ENCODE peak calls at places on chromosomes 6 and 20, in nine cellular contexts. A, C, W, N, Z, K, P, Q and E are unnamed samples.

GRCh38 chr6:88899569-88900316 is 63.7 kb downstream of the RNGTT start:
- DNase-seq in A (no peak), C (no peak), W (no peak), N (no peak), Z (no peak), K (no peak), P (no peak), Q (no peak), E (no peak)

GRCh38 chr20:33725607-33726264 is 5.6 kb upstream of the PXMP4 start:
- DNase-seq in A (no peak), C (no peak), W (no peak), N (no peak), Z (no peak), K (no peak), P (no peak), Q (no peak), E (no peak)

GRCh38 chr6:35158520-35158919 is 17.4 kb upstream of the TCP11 start:
- DNase-seq in A (no peak), C (no peak), W (no peak), N (no peak), Z (no peak), K (no peak), P (no peak), Q (no peak), E (no peak)

GRCh38 chr6:53926505-53926904 is 131.7 kb downstream of the LRRC1 start:
- DNase-seq in A (peak), C (no peak), W (no peak), N (no peak), Z (no peak), K (no peak), P (no peak), Q (no peak), E (no peak)

GRCh38 chr6:30136570-30137286 is 788 bp downstream of the TRIM40 start:
- DNase-seq in A (no peak), C (no peak), W (no peak), N (no peak), Z (no peak), K (no peak), P (no peak), Q (no peak), E (no peak)

GRCh38 chr6:150715132-150715531 is 115.4 kb downstream of the PLEKHG1 start:
- DNase-seq in A (no peak), C (no peak), W (no peak), N (no peak), Z (no peak), K (no peak), P (no peak), Q (no peak), E (no peak)

GRCh38 chr6:1365701-1366100 is 23.7 kb upstream of the FOXF2 start:
- DNase-seq in A (no peak), C (no peak), W (no peak), N (no peak), Z (no peak), K (no peak), P (no peak), Q (no peak), E (no peak)

GRCh38 chr6:6836609-6837406 is 248.3 kb downstream of the LY86 start:
- DNase-seq in A (no peak), C (no peak), W (no peak), N (no peak), Z (no peak), K (no peak), P (no peak), Q (no peak), E (no peak)

GRCh38 chr20:8996817-8997512 is 71.9 kb upstream of the PLCB4 start:
- DNase-seq in A (no peak), C (no peak), W (no peak), N (no peak), Z (no peak), K (no peak), P (no peak), Q (no peak), E (no peak)

GRCh38 chr6:138248878-138249277 is 30.6 kb upstream of the PBOV1 start:
- DNase-seq in A (no peak), C (no peak), W (no peak), N (no peak), Z (peak), K (no peak), P (no peak), Q (no peak), E (no peak)

GRCh38 chr6:133512410-133513016 is 271.4 kb downstream of the EYA4 start:
- DNase-seq in A (peak), C (no peak), W (peak), N (peak), Z (peak), K (peak), P (peak), Q (no peak), E (peak)

GRCh38 chr6:165704001-165704748 is 41.1 kb upstream of the PDE10A start:
- DNase-seq in A (no peak), C (no peak), W (no peak), N (peak), Z (no peak), K (peak), P (no peak), Q (no peak), E (no peak)

GRCh38 chr6:1263039-1263849 is 48.7 kb upstream of the FOXQ1 start:
- DNase-seq in A (peak), C (no peak), W (no peak), N (no peak), Z (peak), K (no peak), P (no peak), Q (no peak), E (no peak)

GRCh38 chr6:110255356-110255755 is 75.1 kb downstream of the CDC40 start:
- DNase-seq in A (peak), C (no peak), W (no peak), N (no peak), Z (peak), K (no peak), P (no peak), Q (no peak), E (no peak)

GRCh38 chr6:6522709-6523108 is 65.8 kb upstream of the LY86 start:
- DNase-seq in A (no peak), C (no peak), W (no peak), N (no peak), Z (no peak), K (no peak), P (no peak), Q (no peak), E (no peak)

GRCh38 chr6:28618889-28619555 is 93.3 kb downstream of the GPX5 start:
- DNase-seq in A (no peak), C (no peak), W (no peak), N (no peak), Z (no peak), K (no peak), P (no peak), Q (no peak), E (no peak)

GRCh38 chr20:23350855-23351838 is 556 bp downstream of the NXT1 start:
- DNase-seq in A (peak), C (peak), W (no peak), N (peak), Z (peak), K (peak), P (peak), Q (peak), E (no peak)

GRCh38 chr6:127300411-127300810 is 33.7 kb downstream of the RNF146 start:
- DNase-seq in A (peak), C (no peak), W (no peak), N (no peak), Z (no peak), K (no peak), P (no peak), Q (no peak), E (no peak)

GRCh38 chr6:148520109-148520841 is 177.6 kb downstream of the SASH1 start:
- DNase-seq in A (no peak), C (no peak), W (no peak), N (no peak), Z (no peak), K (no peak), P (no peak), Q (no peak), E (no peak)

GRCh38 chr20:58787211-58788067 is 63.3 kb downstream of the GNAS-AS1 start:
- DNase-seq in A (no peak), C (no peak), W (no peak), N (no peak), Z (no peak), K (no peak), P (no peak), Q (no peak), E (no peak)

GRCh38 chr6:18245642-18246041 is 18.7 kb downstream of the DEK start:
- DNase-seq in A (no peak), C (no peak), W (no peak), N (no peak), Z (no peak), K (no peak), P (no peak), Q (no peak), E (no peak)

GRCh38 chr20:62834967-62835730 is 18.3 kb downstream of the COL9A3 start:
- DNase-seq in A (no peak), C (no peak), W (no peak), N (no peak), Z (no peak), K (no peak), P (no peak), Q (no peak), E (no peak)

GRCh38 chr20:29497261-29497671 is 1760.2 kb upstream of the DEFB115 start:
- DNase-seq in A (peak), C (no peak), W (no peak), N (peak), Z (peak), K (peak), P (no peak), Q (no peak), E (no peak)

GRCh38 chr20:7879883-7880282 is 60.4 kb downstream of the HAO1 start:
- DNase-seq in A (peak), C (no peak), W (no peak), N (no peak), Z (peak), K (no peak), P (no peak), Q (no peak), E (no peak)

GRCh38 chr20:63943007-63943807 is 13.0 kb downstream of the UCKL1 start:
- DNase-seq in A (no peak), C (no peak), W (no peak), N (no peak), Z (no peak), K (no peak), P (no peak), Q (no peak), E (no peak)

GRCh38 chr6:170057961-170058877 is 232.7 kb downstream of the DLL1 start:
- DNase-seq in A (no peak), C (no peak), W (peak), N (no peak), Z (no peak), K (no peak), P (no peak), Q (no peak), E (no peak)

GRCh38 chr6:134177753-134178229 is 125.4 kb upstream of the SLC2A12 start:
- DNase-seq in A (peak), C (no peak), W (no peak), N (no peak), Z (no peak), K (no peak), P (no peak), Q (no peak), E (no peak)

GRCh38 chr20:4457566-4458543 is 263.9 kb upstream of the PRND start:
- DNase-seq in A (no peak), C (no peak), W (no peak), N (no peak), Z (no peak), K (no peak), P (no peak), Q (no peak), E (no peak)

GRCh38 chr6:147211349-147211748 is 7.1 kb downstream of the STXBP5 start:
- DNase-seq in A (no peak), C (no peak), W (no peak), N (no peak), Z (no peak), K (no peak), P (no peak), Q (no peak), E (no peak)